ENCODE peak calls at places on chromosomes 11 and 22, in six cellular contexts. One of them, this sample, is unnamed.

GRCh38 chr22:27115816-27116256 is 458.4 kb downstream of the MIAT start:
- DNase-seq in tibial nerve: no peak
- DNase-seq in CD4-positive, alpha-beta T cell: no peak
- DNase-seq in A549: peak; percentile 60
- DNase-seq in upper lobe of left lung: no peak
- DNase-seq in neuronal stem cell: no peak
- DNase-seq in this sample: no peak

GRCh38 chr11:58618215-58618614 is 4.2 kb upstream of the CNTF start:
- DNase-seq in upper lobe of left lung: no peak
- DNase-seq in neuronal stem cell: no peak
- DNase-seq in tibial nerve: no peak
- DNase-seq in A549: no peak
- DNase-seq in CD4-positive, alpha-beta T cell: no peak
- DNase-seq in this sample: no peak

GRCh38 chr11:125517116-125517804 is 21.2 kb upstream of the FEZ1 start:
- DNase-seq in CD4-positive, alpha-beta T cell: no peak
- DNase-seq in A549: no peak
- DNase-seq in upper lobe of left lung: no peak
- DNase-seq in tibial nerve: no peak
- DNase-seq in neuronal stem cell: peak; percentile 94
- DNase-seq in this sample: peak; percentile 25

GRCh38 chr11:69642913-69643632 is 2.1 kb downstream of the CCND1 start:
- DNase-seq in neuronal stem cell: peak; percentile 82
- DNase-seq in tibial nerve: peak; percentile 56
- DNase-seq in CD4-positive, alpha-beta T cell: peak; percentile 72
- DNase-seq in A549: peak; percentile 55
- DNase-seq in upper lobe of left lung: peak; percentile 81
- DNase-seq in this sample: peak; percentile 90

GRCh38 chr11:65551572-65552398 is 6.4 kb downstream of the LTBP3 start:
- DNase-seq in CD4-positive, alpha-beta T cell: peak; percentile 57
- DNase-seq in neuronal stem cell: no peak
- DNase-seq in tibial nerve: no peak
- DNase-seq in upper lobe of left lung: peak; percentile 85
- DNase-seq in A549: peak; percentile 58
- DNase-seq in this sample: no peak

GRCh38 chr22:45554861-45555260 is 52.2 kb downstream of the FBLN1 start:
- DNase-seq in A549: no peak
- DNase-seq in tibial nerve: no peak
- DNase-seq in upper lobe of left lung: no peak
- DNase-seq in CD4-positive, alpha-beta T cell: no peak
- DNase-seq in neuronal stem cell: no peak
- DNase-seq in this sample: no peak

GRCh38 chr11:1758611-1759150 is 5.0 kb downstream of the CTSD start:
- DNase-seq in A549: no peak
- DNase-seq in upper lobe of left lung: peak; percentile 22
- DNase-seq in CD4-positive, alpha-beta T cell: no peak
- DNase-seq in tibial nerve: no peak
- DNase-seq in neuronal stem cell: no peak
- DNase-seq in this sample: no peak

GRCh38 chr11:32434387-32435151 is 770 bp downstream of the WT1 start:
- DNase-seq in tibial nerve: no peak
- DNase-seq in A549: peak; percentile 52
- DNase-seq in upper lobe of left lung: no peak
- DNase-seq in neuronal stem cell: no peak
- DNase-seq in CD4-positive, alpha-beta T cell: no peak
- DNase-seq in this sample: no peak

GRCh38 chr11:83069441-83070043 is 2.2 kb downstream of the RAB30 start:
- DNase-seq in neuronal stem cell: no peak
- DNase-seq in upper lobe of left lung: no peak
- DNase-seq in A549: no peak
- DNase-seq in CD4-positive, alpha-beta T cell: no peak
- DNase-seq in tibial nerve: no peak
- DNase-seq in this sample: no peak

GRCh38 chr22:36384766-36385400 is 2.9 kb downstream of the MYH9 start:
- DNase-seq in upper lobe of left lung: no peak
- DNase-seq in neuronal stem cell: no peak
- DNase-seq in CD4-positive, alpha-beta T cell: no peak
- DNase-seq in tibial nerve: no peak
- DNase-seq in A549: no peak
- DNase-seq in this sample: peak; percentile 50

GRCh38 chr22:45516163-45516562 is 13.5 kb downstream of the FBLN1 start:
- DNase-seq in CD4-positive, alpha-beta T cell: no peak
- DNase-seq in A549: no peak
- DNase-seq in tibial nerve: no peak
- DNase-seq in upper lobe of left lung: no peak
- DNase-seq in neuronal stem cell: no peak
- DNase-seq in this sample: no peak

GRCh38 chr11:65625628-65626342 is 10.2 kb downstream of the PCNX3 start:
- DNase-seq in A549: peak; percentile 69
- DNase-seq in upper lobe of left lung: peak; percentile 71
- DNase-seq in neuronal stem cell: no peak
- DNase-seq in tibial nerve: peak; percentile 38
- DNase-seq in CD4-positive, alpha-beta T cell: peak; percentile 54
- DNase-seq in this sample: peak; percentile 50

GRCh38 chr11:68146704-68147474 is 25.7 kb upstream of the CHKA start:
- DNase-seq in A549: peak; percentile 89
- DNase-seq in neuronal stem cell: no peak
- DNase-seq in CD4-positive, alpha-beta T cell: no peak
- DNase-seq in upper lobe of left lung: peak; percentile 79
- DNase-seq in tibial nerve: no peak
- DNase-seq in this sample: peak; percentile 58

GRCh38 chr22:36052505-36052941 is 23.9 kb upstream of the RBFOX2 start:
- DNase-seq in CD4-positive, alpha-beta T cell: no peak
- DNase-seq in tibial nerve: no peak
- DNase-seq in upper lobe of left lung: peak; percentile 26
- DNase-seq in neuronal stem cell: no peak
- DNase-seq in A549: peak; percentile 13
- DNase-seq in this sample: no peak

GRCh38 chr11:31699066-31699465 is 112.1 kb downstream of the PAX6 start:
- DNase-seq in A549: no peak
- DNase-seq in neuronal stem cell: no peak
- DNase-seq in CD4-positive, alpha-beta T cell: no peak
- DNase-seq in tibial nerve: no peak
- DNase-seq in upper lobe of left lung: no peak
- DNase-seq in this sample: no peak

GRCh38 chr11:64150481-64151239 is 15.3 kb downstream of the MACROD1 start:
- DNase-seq in A549: no peak
- DNase-seq in upper lobe of left lung: no peak
- DNase-seq in tibial nerve: no peak
- DNase-seq in neuronal stem cell: no peak
- DNase-seq in CD4-positive, alpha-beta T cell: no peak
- DNase-seq in this sample: no peak

GRCh38 chr11:122306776-122307479 is 190.9 kb upstream of the BLID start:
- DNase-seq in A549: no peak
- DNase-seq in neuronal stem cell: no peak
- DNase-seq in tibial nerve: no peak
- DNase-seq in CD4-positive, alpha-beta T cell: no peak
- DNase-seq in upper lobe of left lung: no peak
- DNase-seq in this sample: no peak

GRCh38 chr11:63609536-63609935 is 4.7 kb downstream of the PLAAT3 start:
- DNase-seq in upper lobe of left lung: peak; percentile 26
- DNase-seq in CD4-positive, alpha-beta T cell: no peak
- DNase-seq in A549: no peak
- DNase-seq in neuronal stem cell: no peak
- DNase-seq in tibial nerve: no peak
- DNase-seq in this sample: no peak

GRCh38 chr11:14764899-14765527 is 121.4 kb downstream of the PDE3B start:
- DNase-seq in neuronal stem cell: no peak
- DNase-seq in CD4-positive, alpha-beta T cell: no peak
- DNase-seq in tibial nerve: no peak
- DNase-seq in upper lobe of left lung: no peak
- DNase-seq in A549: no peak
- DNase-seq in this sample: peak; percentile 95

GRCh38 chr22:23835773-23836144 is 3.0 kb downstream of the DERL3 start:
- DNase-seq in tibial nerve: no peak
- DNase-seq in neuronal stem cell: no peak
- DNase-seq in A549: no peak
- DNase-seq in CD4-positive, alpha-beta T cell: no peak
- DNase-seq in upper lobe of left lung: no peak
- DNase-seq in this sample: no peak

GRCh38 chr22:37472418-37473006 is 13.7 kb downstream of the MFNG start:
- DNase-seq in CD4-positive, alpha-beta T cell: peak; percentile 25
- DNase-seq in tibial nerve: no peak
- DNase-seq in neuronal stem cell: no peak
- DNase-seq in A549: peak; percentile 80
- DNase-seq in upper lobe of left lung: peak; percentile 42
- DNase-seq in this sample: peak; percentile 38

GRCh38 chr11:10304495-10305261 is at the start of gene ADM:
- DNase-seq in CD4-positive, alpha-beta T cell: no peak
- DNase-seq in A549: peak; percentile 91
- DNase-seq in tibial nerve: peak; percentile 90
- DNase-seq in upper lobe of left lung: peak; percentile 87
- DNase-seq in neuronal stem cell: peak; percentile 74
- DNase-seq in this sample: peak; percentile 89

GRCh38 chr11:85279267-85279666 is 347.9 kb downstream of the DLG2 start:
- DNase-seq in CD4-positive, alpha-beta T cell: no peak
- DNase-seq in neuronal stem cell: no peak
- DNase-seq in A549: no peak
- DNase-seq in tibial nerve: no peak
- DNase-seq in upper lobe of left lung: no peak
- DNase-seq in this sample: no peak

GRCh38 chr11:83035070-83035854 is 36.4 kb downstream of the RAB30 start:
- DNase-seq in A549: no peak
- DNase-seq in CD4-positive, alpha-beta T cell: no peak
- DNase-seq in tibial nerve: no peak
- DNase-seq in upper lobe of left lung: no peak
- DNase-seq in neuronal stem cell: no peak
- DNase-seq in this sample: peak; percentile 49

GRCh38 chr11:115895594-115895993 is 391.4 kb upstream of the CADM1 start:
- DNase-seq in neuronal stem cell: no peak
- DNase-seq in upper lobe of left lung: no peak
- DNase-seq in tibial nerve: no peak
- DNase-seq in A549: no peak
- DNase-seq in CD4-positive, alpha-beta T cell: no peak
- DNase-seq in this sample: no peak

GRCh38 chr22:48535868-48536690 is 1291.6 kb downstream of the BRD1 start:
- DNase-seq in neuronal stem cell: no peak
- DNase-seq in CD4-positive, alpha-beta T cell: no peak
- DNase-seq in upper lobe of left lung: no peak
- DNase-seq in A549: no peak
- DNase-seq in tibial nerve: no peak
- DNase-seq in this sample: no peak

GRCh38 chr22:48541401-48542098 is 1286.1 kb downstream of the BRD1 start:
- DNase-seq in A549: no peak
- DNase-seq in tibial nerve: no peak
- DNase-seq in CD4-positive, alpha-beta T cell: no peak
- DNase-seq in upper lobe of left lung: no peak
- DNase-seq in neuronal stem cell: no peak
- DNase-seq in this sample: no peak

GRCh38 chr22:48538291-48538820 is 1289.3 kb downstream of the BRD1 start:
- DNase-seq in CD4-positive, alpha-beta T cell: no peak
- DNase-seq in A549: no peak
- DNase-seq in tibial nerve: no peak
- DNase-seq in neuronal stem cell: no peak
- DNase-seq in upper lobe of left lung: no peak
- DNase-seq in this sample: no peak

GRCh38 chr22:48536691-48537591 is 1290.7 kb downstream of the BRD1 start:
- DNase-seq in CD4-positive, alpha-beta T cell: no peak
- DNase-seq in A549: no peak
- DNase-seq in neuronal stem cell: no peak
- DNase-seq in upper lobe of left lung: peak; percentile 54
- DNase-seq in tibial nerve: peak; percentile 14
- DNase-seq in this sample: no peak

GRCh38 chr22:48539261-48539660 is 1288.4 kb downstream of the BRD1 start:
- DNase-seq in tibial nerve: no peak
- DNase-seq in upper lobe of left lung: no peak
- DNase-seq in A549: no peak
- DNase-seq in CD4-positive, alpha-beta T cell: no peak
- DNase-seq in neuronal stem cell: no peak
- DNase-seq in this sample: no peak
- H3K9me3 ChIP-seq in tibial nerve: no peaks in the 10 kb centered on the region
- H3K9me3 ChIP-seq in upper lobe of left lung: no peaks in the 10 kb centered on the region
- H3K9me3 ChIP-seq in A549: no peaks in the 10 kb centered on the region
- H3K9me3 ChIP-seq in CD4-positive, alpha-beta T cell: no peaks in the 10 kb centered on the region
- H3K9me3 ChIP-seq in neuronal stem cell: no peaks in the 10 kb centered on the region
- H3K9me3 ChIP-seq in this sample: no peaks in the 10 kb centered on the region

DNA sequence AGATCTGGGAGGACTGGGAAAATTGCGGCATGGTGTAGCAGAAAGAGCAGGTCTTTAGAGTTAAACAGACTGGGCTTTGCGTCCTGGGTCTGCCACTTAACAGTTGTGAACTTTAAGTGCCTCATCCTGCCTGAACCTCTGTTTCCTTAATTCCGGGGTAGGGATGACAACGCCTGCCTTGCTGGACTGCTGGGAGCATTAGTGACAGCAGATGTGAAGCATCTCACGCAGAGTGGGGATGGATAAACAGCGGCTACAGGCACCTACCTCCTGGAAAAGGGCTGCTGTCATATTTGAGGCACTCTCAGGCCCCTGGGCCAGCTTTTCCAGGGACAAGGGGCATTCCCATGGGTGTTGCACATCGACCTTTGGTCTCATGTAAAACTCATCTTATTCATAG is 572.1 kb downstream of the TBC1D22A start:
- DNase-seq in upper lobe of left lung: no peak
- DNase-seq in CD4-positive, alpha-beta T cell: no peak
- DNase-seq in A549: no peak
- DNase-seq in tibial nerve: no peak
- DNase-seq in neuronal stem cell: no peak
- DNase-seq in this sample: no peak
- H3K9me3 ChIP-seq in upper lobe of left lung: peaks cover 11% of the 10 kb centered on the region
- H3K9me3 ChIP-seq in CD4-positive, alpha-beta T cell: no peaks in the 10 kb centered on the region
- H3K9me3 ChIP-seq in A549: peaks cover 9% of the 10 kb centered on the region
- H3K9me3 ChIP-seq in tibial nerve: peaks cover 21% of the 10 kb centered on the region
- H3K9me3 ChIP-seq in neuronal stem cell: no peaks in the 10 kb centered on the region
- H3K9me3 ChIP-seq in this sample: no peaks in the 10 kb centered on the region

GRCh38 chr22:30978304-30978962 is 9.4 kb downstream of the TUG1 start:
- DNase-seq in neuronal stem cell: no peak
- DNase-seq in upper lobe of left lung: no peak
- DNase-seq in tibial nerve: no peak
- DNase-seq in CD4-positive, alpha-beta T cell: no peak
- DNase-seq in A549: no peak
- DNase-seq in this sample: no peak

GRCh38 chr22:30985561-30986208 is 16.6 kb downstream of the TUG1 start:
- DNase-seq in neuronal stem cell: no peak
- DNase-seq in CD4-positive, alpha-beta T cell: no peak
- DNase-seq in A549: no peak
- DNase-seq in tibial nerve: no peak
- DNase-seq in upper lobe of left lung: no peak
- DNase-seq in this sample: no peak

GRCh38 chr22:30982501-30982900 is 13.4 kb downstream of the TUG1 start:
- DNase-seq in CD4-positive, alpha-beta T cell: no peak
- DNase-seq in upper lobe of left lung: no peak
- DNase-seq in neuronal stem cell: no peak
- DNase-seq in A549: no peak
- DNase-seq in tibial nerve: no peak
- DNase-seq in this sample: no peak

GRCh38 chr22:30984317-30984716 is 15.3 kb downstream of the TUG1 start:
- DNase-seq in upper lobe of left lung: no peak
- DNase-seq in neuronal stem cell: no peak
- DNase-seq in tibial nerve: no peak
- DNase-seq in CD4-positive, alpha-beta T cell: no peak
- DNase-seq in A549: no peak
- DNase-seq in this sample: no peak

GRCh38 chr22:30979932-30980331 is 10.9 kb downstream of the TUG1 start:
- DNase-seq in A549: no peak
- DNase-seq in neuronal stem cell: no peak
- DNase-seq in upper lobe of left lung: no peak
- DNase-seq in tibial nerve: no peak
- DNase-seq in CD4-positive, alpha-beta T cell: no peak
- DNase-seq in this sample: no peak
- H3K9me3 ChIP-seq in A549: peaks cover 43% of the 10 kb centered on the region
- H3K9me3 ChIP-seq in neuronal stem cell: peaks cover 71% of the 10 kb centered on the region
- H3K9me3 ChIP-seq in upper lobe of left lung: peaks cover 12% of the 10 kb centered on the region
- H3K9me3 ChIP-seq in tibial nerve: peaks cover 100% of the 10 kb centered on the region
- H3K9me3 ChIP-seq in CD4-positive, alpha-beta T cell: peaks cover 93% of the 10 kb centered on the region
- H3K9me3 ChIP-seq in this sample: no peaks in the 10 kb centered on the region

GRCh38 chr22:40426671-40427070 is 56.3 kb downstream of the SGSM3 start:
- DNase-seq in tibial nerve: no peak
- DNase-seq in neuronal stem cell: no peak
- DNase-seq in CD4-positive, alpha-beta T cell: no peak
- DNase-seq in upper lobe of left lung: no peak
- DNase-seq in A549: no peak
- DNase-seq in this sample: no peak
- H3K9me3 ChIP-seq in tibial nerve: no peaks in the 10 kb centered on the region
- H3K9me3 ChIP-seq in neuronal stem cell: no peaks in the 10 kb centered on the region
- H3K9me3 ChIP-seq in CD4-positive, alpha-beta T cell: no peaks in the 10 kb centered on the region
- H3K9me3 ChIP-seq in upper lobe of left lung: no peaks in the 10 kb centered on the region
- H3K9me3 ChIP-seq in A549: no peaks in the 10 kb centered on the region
- H3K9me3 ChIP-seq in this sample: no peaks in the 10 kb centered on the region

This sample was measured in cardiac muscle cell.